ENCODE peak calls at places on chromosomes 1 and 21, in four cellular contexts. X is adrenal gland, S is lower lobe of right lung, J is IMR-90. H is an unnamed sample.

GRCh38 chr21:41651396-41651795 is 115.5 kb downstream of the RIPK4 start:
- DNase-seq in J (no peak), X (no peak), S (no peak), H (peak; percentile 86)

GRCh38 chr1:40818264-40818961 is 34.8 kb downstream of the KCNQ4 start:
- DNase-seq in X (peak; percentile 50), S (peak; percentile 82), J (no peak), H (no peak)

GRCh38 chr1:31222176-31222575 is 17.5 kb downstream of the NKAIN1 start:
- DNase-seq in J (no peak), X (no peak), S (no peak), H (no peak)

GRCh38 chr1:71882241-71883036 is 399.9 kb downstream of the NEGR1 start:
- DNase-seq in J (peak; percentile 2), X (no peak), S (no peak), H (no peak)

GRCh38 chr1:107405241-107405640 is 264.4 kb downstream of the NTNG1 start:
- DNase-seq in S (no peak), J (peak; percentile 7), X (no peak), H (peak; percentile 14)

GRCh38 chr1:229620876-229621275 is 5.0 kb downstream of the TAF5L start:
- DNase-seq in S (no peak), X (peak; percentile 31), J (peak; percentile 54), H (no peak)

GRCh38 chr1:221308534-221309511 is 429.6 kb downstream of the HLX start:
- DNase-seq in X (no peak), S (no peak), J (no peak), H (peak; percentile 24)

GRCh38 chr1:182301467-182302198 is 90.0 kb downstream of the GLUL start:
- DNase-seq in X (no peak), J (peak; percentile 1), S (no peak), H (no peak)

GRCh38 chr1:234983554-234983911 is 145.1 kb downstream of the TOMM20 start:
- DNase-seq in S (no peak), J (no peak), X (no peak), H (no peak)

GRCh38 chr1:110428961-110429360 is 21.5 kb upstream of the LAMTOR5 start:
- DNase-seq in X (no peak), S (no peak), J (no peak), H (no peak)

GRCh38 chr1:182889997-182890396 is 50.9 kb downstream of the DHX9 start:
- DNase-seq in S (no peak), X (no peak), J (no peak), H (no peak)

GRCh38 chr21:15732290-15732995 is 2.7 kb downstream of the USP25 start:
- DNase-seq in J (peak; percentile 51), X (no peak), S (no peak), H (no peak)

GRCh38 chr1:166840309-166841302 is 1.3 kb downstream of the POGK start:
- DNase-seq in J (peak; percentile 46), X (no peak), S (no peak), H (no peak)

GRCh38 chr1:26281971-26282693 is 2.2 kb downstream of the SH3BGRL3 start:
- DNase-seq in X (no peak), S (no peak), J (peak; percentile 70), H (no peak)

GRCh38 chr1:168112673-168113305 is 23.9 kb downstream of the GPR161 start:
- DNase-seq in J (peak; percentile 81), S (no peak), X (peak; percentile 26), H (peak; percentile 85)

GRCh38 chr1:185846672-185847440 is 112.7 kb downstream of the HMCN1 start:
- DNase-seq in J (peak; percentile 63), S (no peak), X (no peak), H (no peak)

GRCh38 chr1:9453375-9454093 is 85.7 kb upstream of the SLC25A33 start:
- DNase-seq in X (no peak), S (no peak), J (no peak), H (no peak)

GRCh38 chr1:171576144-171576543 is 45.9 kb upstream of the MYOCOS start:
- DNase-seq in J (no peak), S (no peak), X (no peak), H (no peak)

GRCh38 chr1:94801919-94802546 is 18.1 kb upstream of the SLC44A3 start:
- DNase-seq in S (peak; percentile 54), X (peak; percentile 39), J (peak; percentile 94), H (no peak)

GRCh38 chr1:224203243-224204016 is 20.4 kb downstream of the DEGS1 start:
- DNase-seq in X (peak; percentile 36), J (peak; percentile 83), S (peak; percentile 74), H (peak; percentile 48)

GRCh38 chr1:216054593-216054992 is 368.7 kb downstream of the USH2A start:
- DNase-seq in X (no peak), S (no peak), J (no peak), H (no peak)

GRCh38 chr1:147717051-147717705 is 43.2 kb downstream of the GJA5 start:
- DNase-seq in J (no peak), S (no peak), X (no peak), H (no peak)

GRCh38 chr1:166836733-166837132 is 2.5 kb upstream of the POGK start:
- DNase-seq in J (peak; percentile 25), S (no peak), X (no peak), H (peak; percentile 15)

GRCh38 chr1:164184273-164184672 is 374.7 kb upstream of the PBX1 start:
- DNase-seq in S (no peak), J (no peak), X (no peak), H (no peak)

GRCh38 chr1:186325239-186325638 is 49.8 kb downstream of the TPR start:
- DNase-seq in J (peak; percentile 29), S (no peak), X (no peak), H (no peak)

GRCh38 chr1:58896211-58897183 is 112.7 kb upstream of the JUN start:
- DNase-seq in J (no peak), S (peak; percentile 81), X (peak; percentile 67), H (no peak)

GRCh38 chr1:2854151-2854550 is 52.7 kb upstream of the TTC34 start:
- DNase-seq in X (no peak), J (no peak), S (peak; percentile 24), H (no peak)
- H3K4me3 ChIP-seq in X (no peak overlapping the region), J (no peak overlapping the region), S (no peak overlapping the region), H (no peak overlapping the region)

GRCh38 chr1:112509660-112510178 is 954 bp downstream of the WNT2B start:
- DNase-seq in S (no peak), J (no peak), X (no peak), H (no peak)

GRCh38 chr1:112509005-112509659 is 367 bp downstream of the WNT2B start:
- DNase-seq in X (no peak), S (peak; percentile 53), J (no peak), H (no peak)

GRCh38 chr1:112510340-112510739 is 1.6 kb downstream of the WNT2B start:
- DNase-seq in X (no peak), S (no peak), J (no peak), H (no peak)

GRCh38 chr1:112513112-112513870 is 4.5 kb downstream of the WNT2B start:
- DNase-seq in X (no peak), J (peak; percentile 84), S (no peak), H (peak; percentile 94)

GRCh38 chr1:112511897-112512296 is 3.1 kb downstream of the WNT2B start:
- DNase-seq in J (no peak), X (no peak), S (no peak), H (no peak)
- H3K27me3 ChIP-seq in J (peaks cover 31% of the 10 kb centered on the region), X (no peaks in the 10 kb centered on the region), S (peaks cover 20% of the 10 kb centered on the region), H (no peaks in the 10 kb centered on the region)

GRCh38 chr1:87800006-87800405 is 471.3 kb downstream of the LMO4 start:
- DNase-seq in X (no peak), S (no peak), J (peak; percentile 40), H (no peak)
- H3K4me3 ChIP-seq in X (no peak overlapping the region), S (no peak overlapping the region), J (no peak overlapping the region), H (no peak overlapping the region)

GRCh38 chr1:98053471-98054366 is 132.9 kb upstream of the DPYD start:
- DNase-seq in J (peak; percentile 65), X (peak; percentile 60), S (peak; percentile 69), H (peak; percentile 78)
- H3K27me3 ChIP-seq in J (no peaks in the 10 kb centered on the region), X (peaks cover 44% of the 10 kb centered on the region), S (peaks cover 53% of the 10 kb centered on the region), H (no peaks in the 10 kb centered on the region)

DNA sequence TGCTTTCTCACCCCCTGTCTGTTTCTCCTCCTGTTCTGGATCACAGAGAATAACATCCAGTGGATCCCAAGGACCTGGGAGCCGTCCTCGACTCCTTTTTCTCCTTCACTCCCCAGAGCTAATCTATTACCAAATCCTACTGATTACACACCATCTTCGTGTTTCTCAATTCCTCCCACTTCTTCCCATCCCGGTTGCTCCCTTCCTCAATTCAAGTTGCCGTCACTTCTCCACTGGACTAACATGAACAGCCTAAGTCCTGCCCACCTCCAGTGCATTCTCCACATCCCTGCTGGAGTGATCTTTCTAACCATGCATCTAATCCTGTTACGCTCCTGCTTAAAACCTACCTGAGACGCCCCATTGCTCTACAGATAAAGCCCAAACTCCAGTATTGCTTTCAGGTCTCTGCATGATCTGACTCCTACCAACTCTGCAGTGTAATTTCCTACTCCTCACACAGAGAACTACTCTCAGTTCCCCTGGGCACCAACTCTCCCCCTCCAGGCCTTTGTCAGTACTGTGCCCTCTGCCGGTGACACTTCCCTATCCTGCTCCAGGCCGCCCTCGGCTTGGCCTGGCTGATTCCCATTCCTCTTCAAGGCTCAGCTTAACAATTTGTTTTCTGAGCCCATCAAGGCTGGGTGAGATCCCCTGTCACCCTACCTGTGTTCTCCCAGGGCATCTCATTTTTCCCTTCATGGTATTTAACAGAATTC is 2.4 kb downstream of the SLAMF8 start:
- DNase-seq in J (no peak), S (peak; percentile 72), X (peak; percentile 56), H (no peak)
- H3K4me3 ChIP-seq in J (no peak overlapping the region), S (peak overlapping the region; percentile 45), X (no peak overlapping the region), H (no peak overlapping the region)

DNA sequence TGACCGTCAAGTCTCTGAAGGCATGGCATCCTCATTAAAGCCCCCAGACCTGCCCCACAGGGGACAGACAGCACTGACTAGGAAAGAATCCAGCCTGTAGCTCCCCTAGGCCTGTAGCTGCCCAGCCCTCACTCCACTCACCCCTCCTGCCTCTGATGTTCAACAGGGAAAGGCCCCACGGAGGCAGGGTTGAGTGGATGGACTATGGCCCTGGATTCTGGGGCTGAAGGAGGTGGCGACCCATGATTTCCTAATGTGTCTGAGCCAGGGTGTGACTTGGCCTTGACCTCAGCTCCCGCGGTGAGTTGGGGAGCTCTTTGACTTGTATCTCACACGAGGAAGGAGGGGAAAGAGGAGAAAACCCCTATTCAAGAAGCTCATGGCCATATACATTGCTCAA is 238.5 kb upstream of the CSF3R start:
- DNase-seq in S (no peak), J (no peak), X (no peak), H (no peak)
- H3K27me3 ChIP-seq in S (peaks cover 32% of the 10 kb centered on the region), J (no peaks in the 10 kb centered on the region), X (peaks cover 5% of the 10 kb centered on the region), H (peaks cover 3% of the 10 kb centered on the region)